ENCODE peak calls at places on chromosome 20, in seven cellular contexts. Q is GM12878, T is neural progenitor cell, K is kidney epithelial cell, Z is HCT116, G is cardiac fibroblast, A is NB4. L is an unnamed sample.

GRCh38 chr20:57258055-57258454 is 8.4 kb downstream of the BMP7 start:
- DNase-seq in K (no peak), Z (no peak), Q (no peak), A (peak), T (peak), G (no peak), L (no peak)

GRCh38 chr20:2698186-2698817 is 5.7 kb downstream of the EBF4 start:
- DNase-seq in G (no peak), Q (no peak), Z (no peak), K (no peak), A (no peak), T (no peak), L (no peak)

GRCh38 chr20:39849664-39850063 is 839.4 kb downstream of the MAFB start:
- DNase-seq in Z (no peak), G (peak), A (no peak), T (no peak), Q (no peak), K (no peak), L (peak)

GRCh38 chr20:227439-228105 is 514 bp downstream of the DEFB129 start:
- DNase-seq in Z (no peak), K (no peak), A (peak), Q (no peak), T (no peak), G (no peak), L (no peak)

GRCh38 chr20:3964719-3965118 is 50.6 kb downstream of the RNF24 start:
- DNase-seq in A (no peak), Q (no peak), G (no peak), T (no peak), Z (no peak), K (no peak), L (no peak)

GRCh38 chr20:59518881-59519706 is 85.2 kb upstream of the PHACTR3 start:
- DNase-seq in T (peak), A (peak), Q (no peak), Z (peak), K (peak), G (peak), L (peak)

GRCh38 chr20:36848677-36849076 is 27.3 kb upstream of the TLDC2 start:
- DNase-seq in T (no peak), A (no peak), K (no peak), Z (no peak), G (no peak), Q (no peak), L (no peak)

GRCh38 chr20:57563522-57563921 is 2.6 kb downstream of the PCK1 start:
- DNase-seq in A (no peak), Z (no peak), Q (no peak), G (no peak), K (no peak), T (no peak), L (no peak)

GRCh38 chr20:60062431-60063336 is 104.5 kb downstream of the CDH26 start:
- DNase-seq in G (peak), K (no peak), A (no peak), Z (no peak), T (no peak), Q (no peak), L (peak)

GRCh38 chr20:36468149-36469000 is 72.9 kb upstream of the MYL9 start:
- DNase-seq in G (no peak), A (no peak), T (no peak), Z (no peak), Q (no peak), K (no peak), L (no peak)

GRCh38 chr20:15656124-15656523 is 917.1 kb downstream of the KIF16B start:
- DNase-seq in K (no peak), Q (no peak), Z (no peak), G (no peak), A (no peak), T (no peak), L (no peak)

GRCh38 chr20:38222231-38222922 is 38.2 kb downstream of the KIAA1755 start:
- DNase-seq in K (no peak), T (peak), A (peak), Q (no peak), G (peak), Z (peak), L (no peak)

GRCh38 chr20:55678126-55678525 is 327.2 kb downstream of the CBLN4 start:
- DNase-seq in A (no peak), G (no peak), T (no peak), K (no peak), Q (no peak), Z (no peak), L (no peak)

GRCh38 chr20:1813674-1814635 is 81.3 kb upstream of the SIRPA start:
- DNase-seq in A (no peak), K (no peak), Q (no peak), Z (no peak), T (no peak), G (no peak), L (no peak)

DNA sequence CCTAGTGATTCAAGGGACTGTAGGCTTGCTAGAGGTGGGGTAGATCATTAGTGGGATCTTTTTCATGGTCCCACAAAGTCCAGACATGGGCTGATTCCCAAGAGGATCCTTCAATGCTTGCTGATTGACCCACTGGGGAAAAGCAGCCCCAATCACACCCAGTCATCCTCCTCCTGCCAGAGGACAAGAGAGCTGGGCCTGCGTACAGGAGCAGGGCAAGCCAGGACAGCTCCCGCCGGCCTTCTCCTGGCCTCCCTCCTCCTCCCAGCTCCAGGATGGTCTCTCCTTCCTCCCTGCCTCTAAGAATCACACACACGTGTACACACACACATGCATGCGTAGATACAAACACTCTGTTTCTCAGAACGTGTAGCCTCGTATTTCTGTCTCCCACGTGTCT is 27.0 kb downstream of the KCNK15 start:
- DNase-seq in Q (no peak), Z (no peak), G (no peak), K (no peak), A (no peak), T (no peak), L (no peak)
- H3K4me3 ChIP-seq in Q (no peak), Z (no peak), G (no peak), K (no peak), A (no peak), T (no peak), L (no peak)

DNA sequence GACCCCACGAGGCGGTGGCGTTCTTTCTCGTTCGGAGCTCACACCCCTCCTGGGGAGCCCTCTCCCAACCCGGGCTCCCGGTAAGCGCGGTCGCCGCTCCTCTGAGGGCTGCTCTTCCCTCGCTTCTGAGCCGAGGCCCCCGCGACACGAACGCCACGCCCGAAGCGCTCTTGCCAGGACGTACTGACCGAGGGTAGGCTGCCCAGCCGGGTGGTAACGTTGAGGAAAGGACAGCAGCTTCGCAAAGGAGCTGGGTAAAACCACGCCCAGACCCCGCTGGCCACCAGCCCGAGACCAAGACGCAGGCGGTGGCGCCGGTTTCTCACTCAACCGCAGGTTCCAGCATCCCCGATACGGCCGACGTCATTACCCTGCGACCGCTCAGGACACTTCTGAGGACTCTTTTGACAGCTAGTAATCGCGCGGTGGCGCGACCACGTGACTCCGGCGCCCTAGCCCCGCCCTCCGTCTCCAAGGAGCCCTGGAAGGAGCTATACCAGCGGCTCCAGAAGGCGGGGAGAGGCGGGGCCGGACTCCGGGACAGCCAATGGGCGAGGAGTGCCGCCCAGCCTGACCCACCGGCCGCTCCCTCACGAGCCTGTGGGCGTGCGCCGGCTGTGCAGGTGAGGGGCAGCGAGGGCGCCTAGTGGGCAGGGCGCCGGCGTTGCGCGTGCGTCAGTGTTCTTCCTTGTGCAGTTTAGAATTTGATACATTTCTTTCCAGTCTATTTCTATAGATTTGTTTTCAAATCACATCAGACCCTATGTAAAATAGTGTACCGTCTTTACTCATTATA is 4.0 kb upstream of the GZF1 start:
- DNase-seq in G (peak), Q (peak), Z (peak), K (peak), T (peak), A (peak), L (peak)
- TF ChIP-seq CTCF in G (no peak), Q (no peak), Z (no peak), K (no peak), T (peak), A (no peak), L (no peak)

GRCh38 chr20:44886828-44887227 is 1.3 kb downstream of the YWHAB start:
- DNase-seq in G (no peak), K (no peak), T (no peak), Z (no peak), Q (no peak), A (no peak), L (no peak)

GRCh38 chr20:44888226-44889103 is 3.0 kb downstream of the YWHAB start:
- DNase-seq in G (peak), Q (no peak), A (peak), T (no peak), K (no peak), Z (no peak), L (no peak)

GRCh38 chr20:44886276-44886671 is 769 bp downstream of the YWHAB start:
- DNase-seq in Z (no peak), K (no peak), G (no peak), T (no peak), A (no peak), Q (no peak), L (no peak)

GRCh38 chr20:44885392-44886275 is at the start of gene YWHAB:
- DNase-seq in T (peak), K (peak), G (peak), A (peak), Z (peak), Q (peak), L (peak)

GRCh38 chr20:44887466-44887865 is 2.0 kb downstream of the YWHAB start:
- DNase-seq in Z (no peak), A (no peak), T (no peak), K (no peak), Q (no peak), G (no peak), L (no peak)
- H3K4me3 ChIP-seq in Z (peak), A (peak), T (peak), K (no peak), Q (peak), G (peak), L (peak)

GRCh38 chr20:49661560-49662329 is 51.9 kb downstream of the B4GALT5 start:
- DNase-seq in K (no peak), Q (peak), Z (no peak), A (no peak), G (peak), T (no peak), L (no peak)

GRCh38 chr20:49664914-49665313 is 48.8 kb downstream of the B4GALT5 start:
- DNase-seq in Q (no peak), G (no peak), Z (no peak), K (no peak), T (no peak), A (no peak), L (no peak)

GRCh38 chr20:49665796-49666195 is 47.9 kb downstream of the B4GALT5 start:
- DNase-seq in K (no peak), Q (no peak), G (no peak), T (no peak), A (no peak), Z (no peak), L (no peak)

GRCh38 chr20:49660912-49661311 is 52.8 kb downstream of the B4GALT5 start:
- DNase-seq in T (no peak), K (no peak), G (no peak), A (no peak), Z (no peak), Q (no peak), L (no peak)

DNA sequence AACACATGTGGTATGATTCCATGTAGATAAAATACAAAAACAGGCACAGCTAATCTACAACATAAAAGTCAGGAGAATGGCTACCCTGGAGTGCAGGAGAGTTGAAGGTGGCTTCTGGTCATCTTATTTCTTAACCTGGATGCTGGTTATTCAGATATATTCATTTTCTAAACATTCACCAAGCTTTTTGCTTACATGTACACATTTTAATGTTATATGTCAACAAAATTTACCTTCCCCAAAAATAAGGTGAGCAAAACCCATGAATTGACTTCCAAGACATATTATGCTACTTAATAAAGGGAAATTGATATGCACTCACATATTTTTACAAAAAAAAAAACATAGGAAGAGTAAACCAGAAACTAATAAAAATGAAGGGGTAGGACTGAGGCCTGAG is 50.6 kb downstream of the B4GALT5 start:
- DNase-seq in Z (no peak), A (no peak), T (no peak), Q (no peak), K (no peak), G (no peak), L (no peak)
- TF ChIP-seq CTCF in Z (no peak), A (no peak), T (no peak), Q (no peak), K (no peak), G (no peak), L (no peak)

DNA sequence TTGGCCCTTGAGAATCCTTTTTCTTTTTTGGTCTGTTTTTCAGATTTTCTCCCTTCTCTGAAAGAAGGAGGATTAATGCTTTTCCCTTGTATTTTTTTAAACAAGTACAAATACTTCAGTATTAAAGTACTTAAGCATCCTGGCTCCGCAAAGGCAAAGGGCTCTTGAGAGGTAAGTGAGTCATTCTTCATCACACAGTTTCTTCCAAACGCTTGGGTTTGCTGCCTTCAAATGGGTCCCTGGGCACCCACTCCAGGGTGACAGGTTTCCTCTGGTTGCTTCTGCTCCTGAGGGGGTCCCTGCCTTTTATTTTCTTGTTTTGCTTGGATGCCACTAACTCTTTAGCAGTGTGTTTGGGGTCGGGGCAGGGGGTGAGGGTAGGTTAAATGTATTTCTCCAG is 437.1 kb downstream of the PTPRT start:
- DNase-seq in T (no peak), K (no peak), G (no peak), A (no peak), Q (no peak), Z (no peak), L (no peak)
- H3K4me3 ChIP-seq in T (no peak), K (no peak), G (no peak), A (no peak), Q (no peak), Z (no peak), L (no peak)

GRCh38 chr20:19026121-19026878 is 186.1 kb upstream of the SLC24A3 start:
- DNase-seq in T (no peak), G (no peak), Q (peak), Z (no peak), K (no peak), A (no peak), L (no peak)
- TF ChIP-seq CTCF in T (no peak), G (no peak), Q (no peak), Z (no peak), K (no peak), A (no peak), L (no peak)

GRCh38 chr20:63236116-63236837 is 572 bp downstream of the BIRC7 start:
- DNase-seq in G (no peak), Q (no peak), A (no peak), Z (no peak), K (no peak), T (no peak), L (no peak)

GRCh38 chr20:63233924-63234323 is 1.8 kb upstream of the BIRC7 start:
- DNase-seq in G (no peak), T (no peak), K (no peak), Q (no peak), Z (no peak), A (no peak), L (no peak)

GRCh38 chr20:63233061-63233344 is 2.7 kb upstream of the BIRC7 start:
- DNase-seq in G (no peak), A (no peak), K (no peak), Z (no peak), T (no peak), Q (no peak), L (no peak)

GRCh38 chr20:63234693-63235398 is 859 bp upstream of the BIRC7 start:
- DNase-seq in K (no peak), G (no peak), Z (no peak), A (no peak), T (peak), Q (no peak), L (no peak)

GRCh38 chr20:63235399-63235983 is at the start of gene BIRC7:
- DNase-seq in T (no peak), Q (no peak), K (no peak), G (no peak), A (peak), Z (no peak), L (no peak)
- H3K4me3 ChIP-seq in T (no peak), Q (no peak), K (no peak), G (no peak), A (no peak), Z (peak), L (no peak)

GRCh38 chr20:13221673-13222318 is 722 bp downstream of the ISM1 start:
- DNase-seq in G (peak), Q (no peak), A (peak), Z (peak), T (peak), K (no peak), L (no peak)
- TF ChIP-seq CTCF in G (no peak), Q (no peak), A (no peak), Z (peak), T (peak), K (no peak), L (peak)

L was measured in AG09309.